ENCODE peak calls at places on chromosome 21, in four cellular contexts. E, G, V and F are unnamed samples.
A peak's percentile ranks its signal among the peaks of the same experiment; 100 is the strongest.

GRCh38 chr21:46161180-46161799 is 5.9 kb upstream of the FTCD start:
- DNase-seq in E (no peak), G (no peak), V (no peak), F (no peak)

GRCh38 chr21:37412603-37413360 is 46.2 kb downstream of the DYRK1A start:
- DNase-seq in E (peak; percentile 75), G (no peak), V (no peak), F (no peak)

GRCh38 chr21:33844104-33844889 is 71.3 kb downstream of the ATP5PO start:
- DNase-seq in E (no peak), G (no peak), V (no peak), F (no peak)

GRCh38 chr21:36985761-36986594 is 19.5 kb upstream of the HLCS start:
- DNase-seq in E (no peak), G (no peak), V (no peak), F (no peak)

GRCh38 chr21:33268736-33269441 is 2.7 kb downstream of the IL10RB start:
- DNase-seq in E (no peak), G (peak; percentile 55), V (no peak), F (no peak)

GRCh38 chr21:46295996-46296752 is 10.0 kb downstream of the YBEY start:
- DNase-seq in E (peak; percentile 32), G (no peak), V (peak; percentile 68), F (no peak)

GRCh38 chr21:22288885-22289509 is 1290.8 kb downstream of the NCAM2 start:
- DNase-seq in E (no peak), G (no peak), V (no peak), F (no peak)

GRCh38 chr21:45154511-45155508 is 80.4 kb downstream of the ADARB1 start:
- DNase-seq in E (peak; percentile 87), G (no peak), V (no peak), F (no peak)

GRCh38 chr21:38228115-38228514 is 28.7 kb upstream of the KCNJ15 start:
- DNase-seq in E (no peak), G (no peak), V (no peak), F (no peak)

GRCh38 chr21:45639206-45640000 is 4.1 kb upstream of the PCBP3 start:
- DNase-seq in E (no peak), G (no peak), V (peak; percentile 10), F (no peak)

GRCh38 chr21:33360281-33360680 is 35.5 kb downstream of the IFNAR1 start:
- DNase-seq in E (peak; percentile 80), G (no peak), V (no peak), F (peak; percentile 66)

GRCh38 chr21:34606051-34606450 is 8.9 kb downstream of the RCAN1 start:
- DNase-seq in E (no peak), G (no peak), V (no peak), F (no peak)

GRCh38 chr21:46617267-46618051 is 12.6 kb upstream of the S100B start:
- DNase-seq in E (peak; percentile 60), G (no peak), V (no peak), F (peak; percentile 50)

GRCh38 chr21:45427331-45428271 is 22.6 kb downstream of the COL18A1 start:
- DNase-seq in E (peak; percentile 98), G (peak; percentile 82), V (peak; percentile 84), F (peak; percentile 81)

GRCh38 chr21:45856422-45856821 is 125.1 kb upstream of the COL6A1 start:
- DNase-seq in E (no peak), G (no peak), V (no peak), F (no peak)

GRCh38 chr21:46222436-46223116 is 6.0 kb downstream of the LSS start:
- DNase-seq in E (no peak), G (no peak), V (no peak), F (no peak)

GRCh38 chr21:46052703-46053651 is 44.9 kb upstream of the COL6A2 start:
- DNase-seq in E (peak; percentile 95), G (no peak), V (no peak), F (no peak)

GRCh38 chr21:45542667-45543370 is 579 bp upstream of the SLC19A1 start:
- DNase-seq in E (no peak), G (no peak), V (no peak), F (no peak)

GRCh38 chr21:8991088-8991907 is 1530.1 kb upstream of the TPTE start:
- DNase-seq in E (no peak), G (no peak), V (no peak), F (peak; percentile 9)

GRCh38 chr21:41653944-41654625 is 112.8 kb downstream of the RIPK4 start:
- DNase-seq in E (peak; percentile 50), G (no peak), V (no peak), F (no peak)

GRCh38 chr21:45366476-45366875 is 38.5 kb upstream of the COL18A1 start:
- DNase-seq in E (no peak), G (no peak), V (no peak), F (no peak)

GRCh38 chr21:41152149-41152548 is 15.8 kb upstream of the BACE2 start:
- DNase-seq in E (no peak), G (no peak), V (no peak), F (no peak)

GRCh38 chr21:45487891-45488600 is 54.2 kb downstream of the SLC19A1 start:
- DNase-seq in E (no peak), G (no peak), V (no peak), F (no peak)

GRCh38 chr21:45390121-45390751 is 14.7 kb upstream of the COL18A1 start:
- DNase-seq in E (no peak), G (no peak), V (no peak), F (no peak)

GRCh38 chr21:46023126-46023985 is 41.8 kb downstream of the COL6A1 start:
- DNase-seq in E (no peak), G (no peak), V (no peak), F (no peak)

GRCh38 chr21:17732306-17732705 is 86.8 kb downstream of the C21orf91 start:
- DNase-seq in E (peak; percentile 5), G (no peak), V (no peak), F (peak; percentile 62)

GRCh38 chr21:37166733-37167132 is 93.7 kb downstream of the TTC3 start:
- DNase-seq in E (no peak), G (no peak), V (no peak), F (peak; percentile 43)

DNA sequence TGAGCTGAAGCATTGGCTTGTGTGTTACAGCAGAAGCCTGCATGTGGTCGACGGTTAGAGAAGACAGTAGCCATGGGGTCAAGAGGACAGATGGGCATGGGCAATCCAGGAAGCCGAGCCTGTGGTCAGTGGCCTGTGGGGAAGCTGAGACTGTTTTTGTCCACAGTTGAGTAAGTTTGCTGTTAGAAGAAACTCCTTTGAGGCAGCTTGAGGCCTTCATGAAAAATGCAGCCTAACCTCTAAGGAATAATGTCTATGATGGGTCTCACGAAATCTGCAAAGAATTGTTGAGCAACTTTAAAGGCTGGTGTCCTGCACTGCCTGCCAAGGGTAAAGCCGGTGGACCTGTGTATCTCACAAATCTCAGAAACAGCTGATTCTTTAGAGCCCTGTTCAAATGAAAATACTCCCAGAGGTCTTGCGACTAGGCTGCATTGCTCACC is 322.4 kb downstream of the SETD4 start:
- DNase-seq in E (no peak), G (no peak), V (no peak), F (no peak)
- H3K9me1 ChIP-seq in E (no peaks in the 10 kb centered on the region), G (no peaks in the 10 kb centered on the region), V (no peaks in the 10 kb centered on the region), F (no peaks in the 10 kb centered on the region)

DNA sequence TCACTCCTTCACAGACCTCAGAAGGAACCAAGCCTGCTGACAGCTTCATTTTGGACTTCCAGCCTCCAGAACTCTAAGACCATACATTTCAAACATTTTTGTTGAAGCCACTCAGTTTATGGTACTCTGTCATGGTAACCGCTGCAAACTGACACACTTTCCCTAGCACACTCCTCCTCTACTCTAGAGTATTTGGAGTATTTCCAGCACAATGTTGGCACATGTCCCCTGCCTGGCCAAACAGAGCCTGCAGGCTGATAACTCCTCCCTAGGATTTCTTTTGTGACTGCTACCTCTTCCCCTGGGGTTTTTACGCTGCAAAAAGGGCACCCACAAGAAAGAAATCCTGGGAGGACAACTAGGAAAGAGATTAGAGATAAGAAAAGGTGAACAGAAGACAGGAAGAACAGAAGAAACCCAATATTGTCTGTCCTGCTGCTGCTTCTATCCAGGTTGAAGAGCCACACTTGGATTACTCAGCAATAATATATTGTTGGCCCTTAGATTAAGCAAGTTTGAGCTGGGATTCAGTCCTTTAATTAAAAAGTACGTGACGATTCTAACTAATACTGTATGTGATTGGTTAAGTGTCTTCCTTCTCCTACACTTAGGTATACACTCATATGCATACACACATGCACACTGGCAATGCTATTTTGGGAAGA is 844.1 kb downstream of the LTN1 start:
- DNase-seq in E (peak; percentile 19), G (no peak), V (no peak), F (no peak)
- H2AFZ ChIP-seq in E (peak overlapping the region; percentile 12), G (peak overlapping the region; percentile 33), V (no peak overlapping the region), F (no peak overlapping the region)

DNA sequence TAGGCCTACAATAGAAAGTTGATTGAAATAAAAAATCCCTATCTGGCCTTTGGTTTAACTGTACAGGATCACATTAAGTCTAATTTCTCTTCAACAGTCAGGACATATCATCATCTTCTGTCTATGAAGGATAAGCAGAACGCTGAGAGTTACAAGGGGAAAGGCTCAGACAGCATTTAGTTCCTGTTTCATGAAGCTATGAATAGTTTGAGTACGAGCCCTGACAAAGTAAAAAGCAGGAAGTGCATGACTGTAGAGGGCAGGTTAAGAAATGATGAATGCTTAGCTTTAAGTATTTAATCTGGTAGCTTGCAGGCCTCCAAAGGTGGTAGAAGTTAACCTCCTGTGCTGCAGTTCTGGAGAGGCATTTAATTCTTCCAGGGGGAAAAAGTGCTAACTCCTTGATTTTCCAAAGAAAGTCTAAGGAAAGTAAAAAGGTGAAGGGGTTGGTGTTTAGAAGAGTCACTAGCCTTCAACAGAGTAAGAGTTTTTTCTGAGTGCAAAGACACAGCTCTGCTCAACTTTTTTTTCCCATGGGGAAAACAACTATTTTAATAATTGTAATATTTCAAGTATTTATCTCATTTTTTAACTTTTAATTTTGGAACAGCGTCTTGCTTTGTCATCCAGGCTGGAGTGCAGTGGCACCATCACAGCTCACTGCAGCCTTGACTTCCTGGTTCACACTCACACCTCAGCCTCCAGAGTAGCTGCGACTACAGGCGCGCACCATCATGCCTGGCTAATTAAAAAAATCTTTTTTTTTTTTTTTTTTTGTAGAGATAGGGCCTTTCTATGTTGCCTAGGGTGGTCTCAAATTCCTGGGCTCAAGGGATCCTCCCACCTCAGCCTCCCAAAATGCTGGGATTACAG is 202.8 kb downstream of the APP start:
- DNase-seq in E (no peak), G (no peak), V (no peak), F (peak; percentile 88)
- H3K9me1 ChIP-seq in E (no peaks in the 10 kb centered on the region), G (no peaks in the 10 kb centered on the region), V (no peaks in the 10 kb centered on the region), F (no peaks in the 10 kb centered on the region)

GRCh38 chr21:39474545-39474944 is 22.8 kb downstream of the SH3BGR start:
- DNase-seq in E (no peak), G (no peak), V (no peak), F (no peak)
- H2AFZ ChIP-seq in E (no peak overlapping the region), G (no peak overlapping the region), V (no peak overlapping the region), F (no peak overlapping the region)

DNA sequence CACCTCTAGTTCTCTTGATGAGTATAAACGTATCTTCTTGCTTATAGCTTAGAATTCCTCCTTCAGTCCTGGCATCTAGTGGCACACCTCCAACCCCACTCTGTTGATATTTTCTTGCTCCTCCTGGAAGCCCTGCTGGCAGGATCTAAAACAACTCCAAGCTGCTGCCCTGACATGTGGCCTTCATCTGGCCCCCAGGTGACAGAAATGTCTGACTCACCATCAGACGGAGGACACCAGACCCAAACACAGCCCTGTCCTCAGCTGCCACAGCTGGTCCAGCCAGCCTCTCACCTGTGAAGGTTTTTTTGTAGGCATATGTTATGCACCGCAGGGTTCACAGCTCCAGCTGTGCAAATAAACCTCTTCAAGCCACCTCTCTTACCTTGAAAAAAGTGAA is 53.4 kb downstream of the KRTAP19-8 start:
- DNase-seq in E (no peak), G (no peak), V (no peak), F (no peak)
- H3K9me1 ChIP-seq in E (no peaks in the 10 kb centered on the region), G (no peaks in the 10 kb centered on the region), V (no peaks in the 10 kb centered on the region), F (no peaks in the 10 kb centered on the region)

DNA sequence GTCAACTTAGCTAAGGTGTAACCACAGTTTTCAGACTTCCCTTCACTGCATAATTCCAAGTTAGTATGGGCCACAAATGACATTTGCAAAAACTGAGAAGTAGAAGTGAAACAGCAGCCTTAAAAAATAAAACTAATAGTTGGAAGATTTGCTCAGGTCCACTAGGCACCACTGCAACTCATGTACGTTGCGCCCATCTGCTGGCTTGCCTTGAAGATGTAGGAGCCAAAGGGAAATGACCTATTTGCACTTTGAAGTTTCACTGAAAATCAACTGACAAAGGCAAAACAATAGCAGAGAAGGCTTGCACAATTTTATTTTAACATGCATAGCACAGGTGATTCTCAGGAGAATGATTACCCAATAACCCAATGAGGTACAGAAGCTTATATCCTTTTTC is 170.2 kb upstream of the USP25 start:
- DNase-seq in E (no peak), G (no peak), V (no peak), F (no peak)
- H2AFZ ChIP-seq in E (no peak overlapping the region), G (no peak overlapping the region), V (no peak overlapping the region), F (no peak overlapping the region)